ENCODE peak calls at places on chromosomes 1 and 21, in seven cellular contexts. One of them, this sample, is unnamed.

GRCh38 chr1:182766881-182767645 is 22.5 kb upstream of the NPL start:
- DNase-seq in IMR-90: no peak
- DNase-seq in kidney: no peak
- DNase-seq in GM23248: no peak
- DNase-seq in endodermal cell: no peak
- DNase-seq in fibroblast of lung: no peak
- DNase-seq in neural progenitor cell: no peak
- DNase-seq in this sample: no peak

GRCh38 chr1:205942631-205943159 is 561 bp downstream of the SLC26A9 start:
- DNase-seq in IMR-90: no peak
- DNase-seq in kidney: no peak
- DNase-seq in GM23248: no peak
- DNase-seq in endodermal cell: no peak
- DNase-seq in fibroblast of lung: no peak
- DNase-seq in neural progenitor cell: no peak
- DNase-seq in this sample: no peak

GRCh38 chr1:48793863-48794262 is 17.2 kb upstream of the BEND5 start:
- DNase-seq in IMR-90: no peak
- DNase-seq in kidney: no peak
- DNase-seq in GM23248: no peak
- DNase-seq in endodermal cell: no peak
- DNase-seq in fibroblast of lung: no peak
- DNase-seq in neural progenitor cell: no peak
- DNase-seq in this sample: peak; percentile 86

GRCh38 chr1:31196685-31197084 is 43.0 kb downstream of the NKAIN1 start:
- DNase-seq in IMR-90: peak; percentile 35
- DNase-seq in kidney: no peak
- DNase-seq in GM23248: peak; percentile 91
- DNase-seq in endodermal cell: no peak
- DNase-seq in fibroblast of lung: peak; percentile 54
- DNase-seq in neural progenitor cell: no peak
- DNase-seq in this sample: no peak

GRCh38 chr21:25457411-25457810 is 149.9 kb downstream of the MRPL39 start:
- DNase-seq in IMR-90: peak; percentile 85
- DNase-seq in kidney: no peak
- DNase-seq in GM23248: peak; percentile 56
- DNase-seq in endodermal cell: no peak
- DNase-seq in fibroblast of lung: peak; percentile 81
- DNase-seq in neural progenitor cell: no peak
- DNase-seq in this sample: peak; percentile 66

GRCh38 chr1:206117151-206117948 is at the start of gene AVPR1B:
- DNase-seq in IMR-90: peak; percentile 15
- DNase-seq in kidney: peak; percentile 85
- DNase-seq in GM23248: peak; percentile 68
- DNase-seq in endodermal cell: peak; percentile 86
- DNase-seq in fibroblast of lung: peak; percentile 45
- DNase-seq in neural progenitor cell: peak; percentile 75
- DNase-seq in this sample: no peak

GRCh38 chr1:36092798-36093185 is 4.1 kb downstream of the ADPRS start:
- DNase-seq in IMR-90: no peak
- DNase-seq in kidney: no peak
- DNase-seq in GM23248: no peak
- DNase-seq in endodermal cell: no peak
- DNase-seq in fibroblast of lung: no peak
- DNase-seq in neural progenitor cell: no peak
- DNase-seq in this sample: no peak

GRCh38 chr1:22673486-22674409 is 20.7 kb downstream of the C1QB start:
- DNase-seq in IMR-90: peak; percentile 74
- DNase-seq in kidney: no peak
- DNase-seq in GM23248: peak; percentile 80
- DNase-seq in endodermal cell: peak; percentile 81
- DNase-seq in fibroblast of lung: peak; percentile 49
- DNase-seq in neural progenitor cell: peak; percentile 93
- DNase-seq in this sample: peak; percentile 67

GRCh38 chr1:39116868-39117728 is 87.4 kb upstream of the MACF1 start:
- DNase-seq in IMR-90: no peak
- DNase-seq in kidney: no peak
- DNase-seq in GM23248: peak; percentile 49
- DNase-seq in endodermal cell: no peak
- DNase-seq in fibroblast of lung: peak; percentile 77
- DNase-seq in neural progenitor cell: no peak
- DNase-seq in this sample: no peak

GRCh38 chr1:147169840-147170674 is 2.2 kb downstream of the PRKAB2 start:
- DNase-seq in IMR-90: no peak
- DNase-seq in kidney: no peak
- DNase-seq in GM23248: peak; percentile 36
- DNase-seq in endodermal cell: no peak
- DNase-seq in fibroblast of lung: no peak
- DNase-seq in neural progenitor cell: no peak
- DNase-seq in this sample: no peak
- H3K4me3 ChIP-seq in IMR-90: peak overlapping the region; percentile 76
- H3K4me3 ChIP-seq in kidney: no peak overlapping the region
- H3K4me3 ChIP-seq in GM23248: peak overlapping the region; percentile 96
- H3K4me3 ChIP-seq in endodermal cell: peak overlapping the region; percentile 99
- H3K4me3 ChIP-seq in fibroblast of lung: peak overlapping the region; percentile 97
- H3K4me3 ChIP-seq in neural progenitor cell: peak overlapping the region; percentile 91
- H3K4me3 ChIP-seq in this sample: peak overlapping the region; percentile 93

GRCh38 chr21:33372582-33372981 is 30.6 kb upstream of the IFNGR2 start:
- DNase-seq in IMR-90: no peak
- DNase-seq in kidney: no peak
- DNase-seq in GM23248: no peak
- DNase-seq in endodermal cell: no peak
- DNase-seq in fibroblast of lung: no peak
- DNase-seq in neural progenitor cell: no peak
- DNase-seq in this sample: no peak
- H3K9me3 ChIP-seq in IMR-90: peaks cover 19% of the 10 kb centered on the region
- H3K9me3 ChIP-seq in kidney: peaks cover 1% of the 10 kb centered on the region
- H3K9me3 ChIP-seq in GM23248: no peaks in the 10 kb centered on the region
- H3K9me3 ChIP-seq in endodermal cell: peaks cover 12% of the 10 kb centered on the region
- H3K9me3 ChIP-seq in fibroblast of lung: no peaks in the 10 kb centered on the region
- H3K9me3 ChIP-seq in neural progenitor cell: no peaks in the 10 kb centered on the region
- H3K9me3 ChIP-seq in this sample: peaks cover 6% of the 10 kb centered on the region

DNA sequence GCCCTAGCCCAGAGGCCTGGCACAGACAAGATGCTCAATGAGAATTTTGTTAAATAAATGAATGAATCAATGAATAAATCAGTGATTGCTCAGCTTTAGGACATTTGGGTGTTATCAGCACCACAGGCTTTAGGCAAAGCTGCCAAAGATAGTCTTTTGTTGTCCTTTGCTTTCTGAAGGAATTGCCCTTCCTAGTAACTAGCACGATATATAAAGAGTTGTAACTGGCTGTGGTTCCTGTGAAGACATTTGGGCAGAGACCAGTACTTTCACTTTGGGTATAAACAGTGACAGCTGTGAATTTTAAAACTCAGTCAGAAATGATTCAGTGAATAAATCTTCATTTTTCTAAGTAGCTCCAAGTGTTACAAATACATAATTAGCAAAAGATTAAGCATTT is 13.3 kb downstream of the RNU5D-1 start:
- DNase-seq in IMR-90: peak; percentile 12
- DNase-seq in kidney: no peak
- DNase-seq in GM23248: no peak
- DNase-seq in endodermal cell: no peak
- DNase-seq in fibroblast of lung: no peak
- DNase-seq in neural progenitor cell: no peak
- DNase-seq in this sample: no peak
- H3K9ac ChIP-seq in IMR-90: no peak overlapping the region
- H3K9ac ChIP-seq in kidney: no peak overlapping the region
- H3K9ac ChIP-seq in GM23248: no peak overlapping the region
- H3K9ac ChIP-seq in endodermal cell: no peak overlapping the region
- H3K9ac ChIP-seq in fibroblast of lung: no peak overlapping the region
- H3K9ac ChIP-seq in neural progenitor cell: no peak overlapping the region
- H3K9ac ChIP-seq in this sample: peak overlapping the region; percentile 10

DNA sequence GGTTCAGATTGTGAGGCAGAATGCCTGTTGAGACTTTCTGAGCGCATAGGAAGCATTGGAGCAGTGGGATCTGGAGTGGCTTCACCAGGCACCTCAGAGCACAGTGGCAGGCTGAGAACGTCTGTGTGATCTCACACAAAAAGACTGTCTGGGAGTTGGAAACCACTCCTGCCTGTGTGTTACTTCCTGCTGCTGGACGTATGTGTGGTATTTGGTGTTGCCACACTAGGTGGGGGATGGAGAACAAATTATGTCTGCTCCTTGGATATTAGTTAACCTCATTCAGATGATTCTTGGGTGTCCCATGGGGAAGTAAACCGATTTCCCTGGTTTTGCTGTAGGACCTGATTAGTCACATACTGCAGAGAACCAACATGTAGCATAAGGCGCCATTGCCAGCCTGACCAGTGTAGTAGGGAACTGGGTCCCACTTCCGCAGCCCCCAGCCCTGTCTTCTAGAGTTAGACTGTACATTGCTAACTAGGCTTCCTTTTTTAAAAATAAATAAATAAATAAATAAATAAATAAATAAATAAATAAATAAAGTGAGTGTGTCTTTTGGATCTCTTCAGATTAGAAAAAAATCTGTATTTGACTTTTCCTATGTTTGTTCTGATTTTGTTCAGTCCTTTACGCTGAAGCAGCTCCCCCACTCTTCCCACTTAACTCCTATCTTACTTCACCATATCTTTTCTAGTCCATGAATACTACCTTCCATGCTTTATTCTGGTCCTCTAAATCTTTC is 26.9 kb downstream of the UCK2 start:
- DNase-seq in IMR-90: peak; percentile 95
- DNase-seq in kidney: no peak
- DNase-seq in GM23248: peak; percentile 93
- DNase-seq in endodermal cell: no peak
- DNase-seq in fibroblast of lung: peak; percentile 96
- DNase-seq in neural progenitor cell: peak; percentile 16
- DNase-seq in this sample: no peak
- H3K4me3 ChIP-seq in IMR-90: no peak overlapping the region
- H3K4me3 ChIP-seq in kidney: no peak overlapping the region
- H3K4me3 ChIP-seq in GM23248: peak overlapping the region; percentile 51
- H3K4me3 ChIP-seq in endodermal cell: peak overlapping the region; percentile 14
- H3K4me3 ChIP-seq in fibroblast of lung: peak overlapping the region; percentile 4
- H3K4me3 ChIP-seq in neural progenitor cell: no peak overlapping the region
- H3K4me3 ChIP-seq in this sample: no peak overlapping the region

DNA sequence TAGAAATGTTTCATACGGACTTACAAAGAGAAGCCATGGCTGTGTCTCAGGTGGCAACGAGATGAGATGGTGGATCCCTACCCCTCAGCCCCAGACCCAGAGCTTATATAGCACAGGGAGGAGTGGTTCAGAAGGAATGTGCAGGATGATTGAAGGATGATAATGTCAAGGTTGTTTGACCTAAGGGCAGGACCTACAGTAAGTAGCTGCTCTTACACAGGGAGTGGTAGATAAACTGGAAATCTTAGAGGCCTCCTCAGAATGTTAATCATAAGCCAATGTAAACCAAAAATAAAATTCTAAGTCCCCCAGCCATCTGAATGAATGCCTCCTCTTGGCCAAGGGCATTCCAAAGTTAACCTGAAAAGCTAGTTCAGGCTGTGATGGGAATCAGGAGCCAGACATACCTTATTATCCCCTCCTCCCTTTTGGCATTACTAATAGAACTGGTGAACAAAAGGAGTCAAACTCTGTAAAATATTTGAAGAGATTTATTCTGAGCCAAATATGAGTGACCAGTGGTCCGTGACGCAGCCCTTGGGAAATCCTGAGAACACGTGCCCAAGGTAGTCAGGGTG is 45.8 kb upstream of the PDE9A start:
- DNase-seq in IMR-90: no peak
- DNase-seq in kidney: peak; percentile 45
- DNase-seq in GM23248: no peak
- DNase-seq in endodermal cell: no peak
- DNase-seq in fibroblast of lung: no peak
- DNase-seq in neural progenitor cell: no peak
- DNase-seq in this sample: no peak
- H3K9me3 ChIP-seq in IMR-90: peaks cover 9% of the 10 kb centered on the region
- H3K9me3 ChIP-seq in kidney: no peaks in the 10 kb centered on the region
- H3K9me3 ChIP-seq in GM23248: no peaks in the 10 kb centered on the region
- H3K9me3 ChIP-seq in endodermal cell: peaks cover 45% of the 10 kb centered on the region
- H3K9me3 ChIP-seq in fibroblast of lung: no peaks in the 10 kb centered on the region
- H3K9me3 ChIP-seq in neural progenitor cell: no peaks in the 10 kb centered on the region
- H3K9me3 ChIP-seq in this sample: no peaks in the 10 kb centered on the region

DNA sequence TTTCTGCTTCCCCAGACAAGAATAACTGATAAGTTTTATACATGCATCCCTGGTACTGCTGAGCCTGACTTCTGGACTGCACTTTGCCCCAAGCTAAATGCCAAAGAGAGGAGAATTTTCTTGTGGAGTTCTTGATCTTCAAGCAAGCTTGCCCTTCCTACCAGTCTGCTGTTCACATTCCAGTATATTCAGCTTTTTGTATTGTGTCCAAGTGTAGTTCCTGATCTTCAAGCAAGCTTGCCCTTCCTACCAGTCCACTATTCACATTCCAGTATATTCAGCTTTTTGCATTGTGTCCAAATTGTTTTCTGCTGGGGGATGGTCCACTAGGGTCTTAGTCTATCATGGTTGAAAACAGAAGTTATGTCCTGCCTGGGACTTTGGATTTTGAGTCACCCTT is 899 bp upstream of the TSEN15 start:
- DNase-seq in IMR-90: no peak
- DNase-seq in kidney: no peak
- DNase-seq in GM23248: peak; percentile 40
- DNase-seq in endodermal cell: no peak
- DNase-seq in fibroblast of lung: no peak
- DNase-seq in neural progenitor cell: no peak
- DNase-seq in this sample: no peak
- H3K9ac ChIP-seq in IMR-90: peak overlapping the region; percentile 99
- H3K9ac ChIP-seq in kidney: no peak overlapping the region
- H3K9ac ChIP-seq in GM23248: peak overlapping the region; percentile 88
- H3K9ac ChIP-seq in endodermal cell: no peak overlapping the region
- H3K9ac ChIP-seq in fibroblast of lung: no peak overlapping the region
- H3K9ac ChIP-seq in neural progenitor cell: no peak overlapping the region
- H3K9ac ChIP-seq in this sample: peak overlapping the region; percentile 86